ENCODE peak calls at places on chromosomes 6 and 20, in six cellular contexts. X, I, W, S, G and P are unnamed samples.

GRCh38 chr6:165458134-165458533 is 148.7 kb upstream of the C6orf118 start:
- DNase-seq in X (no peak), I (no peak), W (no peak), S (no peak), G (no peak), P (no peak)

GRCh38 chr6:64497634-64498033 is 862.0 kb downstream of the PHF3 start:
- DNase-seq in X (no peak), I (no peak), W (no peak), S (no peak), G (no peak), P (no peak)

GRCh38 chr20:45576995-45577394 is 2.1 kb downstream of the WFDC8 start:
- DNase-seq in X (no peak), I (no peak), W (no peak), S (no peak), G (no peak), P (no peak)

GRCh38 chr6:150146436-150146835 is 3.6 kb downstream of the PPP1R14C start:
- DNase-seq in X (no peak), I (no peak), W (peak), S (no peak), G (no peak), P (no peak)

GRCh38 chr6:129281173-129281796 is 398.3 kb downstream of the LAMA2 start:
- DNase-seq in X (no peak), I (no peak), W (no peak), S (no peak), G (no peak), P (no peak)

GRCh38 chr6:138493413-138493812 is 5.9 kb downstream of the NHSL1 start:
- DNase-seq in X (no peak), I (no peak), W (peak), S (no peak), G (no peak), P (no peak)

GRCh38 chr6:32664827-32665362 is 1.6 kb downstream of the HLA-DQB1 start:
- DNase-seq in X (no peak), I (peak), W (peak), S (peak), G (no peak), P (no peak)

GRCh38 chr20:6045566-6045965 is 8.3 kb downstream of the LRRN4 start:
- DNase-seq in X (no peak), I (no peak), W (no peak), S (no peak), G (no peak), P (no peak)

GRCh38 chr6:1576166-1576565 is 33.5 kb upstream of the FOXC1 start:
- DNase-seq in X (no peak), I (no peak), W (no peak), S (no peak), G (no peak), P (no peak)

GRCh38 chr6:149236584-149236983 is 80.9 kb upstream of the TAB2 start:
- DNase-seq in X (no peak), I (no peak), W (no peak), S (no peak), G (no peak), P (no peak)

GRCh38 chr20:54875307-54875706 is 399.9 kb downstream of the DOK5 start:
- DNase-seq in X (no peak), I (no peak), W (no peak), S (no peak), G (no peak), P (no peak)

GRCh38 chr6:36610041-36610440 is 15.9 kb downstream of the SRSF3 start:
- DNase-seq in X (no peak), I (no peak), W (peak), S (peak), G (no peak), P (no peak)
- TF ChIP-seq POLR2A in X (no peak), I (no peak), W (no peak), S (no peak), G (no peak), P (no peak)

GRCh38 chr20:42598586-42598985 is 591.1 kb downstream of the PTPRT start:
- DNase-seq in X (no peak), I (no peak), W (no peak), S (no peak), G (no peak), P (no peak)
- TF ChIP-seq POLR2A in X (no peak), I (no peak), W (no peak), S (no peak), G (no peak), P (no peak)

GRCh38 chr6:130967502-130968469 is 95.3 kb downstream of the EPB41L2 start:
- DNase-seq in X (no peak), I (no peak), W (no peak), S (no peak), G (no peak), P (no peak)

GRCh38 chr6:130971504-130971903 is 91.5 kb downstream of the EPB41L2 start:
- DNase-seq in X (no peak), I (no peak), W (no peak), S (no peak), G (no peak), P (no peak)

GRCh38 chr6:130970839-130971410 is 92.1 kb downstream of the EPB41L2 start:
- DNase-seq in X (no peak), I (no peak), W (no peak), S (no peak), G (no peak), P (no peak)

GRCh38 chr6:130968486-130968885 is 94.6 kb downstream of the EPB41L2 start:
- DNase-seq in X (no peak), I (no peak), W (no peak), S (no peak), G (no peak), P (no peak)

DNA sequence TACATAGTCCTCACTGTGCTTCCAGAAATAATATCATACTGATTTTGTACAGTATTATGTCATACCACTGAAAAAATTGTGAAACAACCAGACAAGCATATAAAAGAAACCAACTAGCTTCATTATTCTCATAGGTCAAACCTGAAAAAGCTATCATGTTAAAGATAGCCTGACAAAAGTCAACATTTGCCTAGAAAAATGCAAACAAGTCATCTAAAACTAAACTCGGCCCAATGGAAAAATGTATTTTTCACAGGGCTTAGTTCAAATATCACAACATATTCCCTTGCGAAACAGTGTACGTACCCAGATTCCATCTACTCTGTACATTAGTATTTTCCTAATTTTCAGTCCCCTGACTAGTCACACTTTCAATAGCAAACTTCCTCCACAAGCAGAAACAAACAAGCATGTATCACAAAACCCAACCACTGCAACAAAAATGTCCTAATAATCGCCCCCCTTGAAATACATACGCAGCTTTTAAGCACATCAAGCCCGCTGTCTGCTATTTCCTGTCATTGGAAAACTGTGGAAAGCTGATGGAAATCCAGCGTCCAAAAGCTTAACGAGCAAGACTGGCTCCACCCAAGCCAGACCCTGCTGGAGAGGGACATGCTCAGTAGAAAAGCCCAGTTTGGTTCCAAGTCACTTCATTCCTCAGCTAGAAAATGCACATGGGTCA is 93.1 kb downstream of the EPB41L2 start:
- DNase-seq in X (no peak), I (no peak), W (no peak), S (peak), G (no peak), P (no peak)
- TF ChIP-seq POLR2A in X (no peak), I (no peak), W (no peak), S (no peak), G (no peak), P (no peak)

DNA sequence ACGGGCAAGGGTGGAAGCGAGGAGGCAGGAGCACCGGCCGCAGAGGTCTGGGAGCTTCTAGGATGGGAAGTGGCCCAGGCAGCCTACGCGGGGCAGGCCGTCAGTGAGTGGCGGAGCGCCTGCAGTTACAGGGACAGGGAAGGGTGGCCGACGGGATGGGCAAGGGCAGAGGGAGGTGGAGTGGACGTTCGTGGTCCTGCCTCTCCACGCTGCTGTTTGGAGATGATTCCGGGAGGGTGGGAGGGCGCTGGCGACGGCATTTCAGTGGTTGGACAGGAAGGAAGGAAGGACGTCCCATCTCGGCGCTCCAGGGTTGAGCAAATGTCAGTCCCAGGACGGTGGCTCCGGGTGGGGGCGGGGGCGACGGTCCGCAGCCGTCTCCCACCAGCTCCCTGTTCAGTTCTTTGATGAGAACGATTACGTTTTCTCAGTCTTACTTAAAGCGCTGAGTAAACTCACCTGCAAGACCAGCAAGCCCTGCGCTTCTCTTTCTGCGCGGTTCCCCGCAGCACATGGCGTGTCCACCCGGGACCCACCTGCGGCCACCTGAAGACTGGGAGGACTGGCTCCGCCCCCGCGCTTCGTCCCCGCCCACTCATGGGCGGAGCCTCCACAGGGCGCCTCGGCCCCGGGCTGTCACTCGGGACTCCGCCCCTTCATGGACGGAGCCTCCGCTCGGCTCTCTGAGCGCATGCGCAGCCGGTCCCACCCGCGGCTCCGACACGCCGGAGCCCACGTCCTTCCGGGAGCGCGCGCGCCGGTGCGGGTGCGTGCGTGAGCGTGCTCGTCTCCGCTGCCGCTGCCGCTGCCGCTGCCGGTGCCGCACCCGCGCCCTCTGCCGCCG is at the start of gene DNAJC5:
- DNase-seq in X (peak), I (peak), W (peak), S (peak), G (peak), P (peak)
- TF ChIP-seq POLR2A in X (peak), I (no peak), W (peak), S (no peak), G (peak), P (peak)

DNA sequence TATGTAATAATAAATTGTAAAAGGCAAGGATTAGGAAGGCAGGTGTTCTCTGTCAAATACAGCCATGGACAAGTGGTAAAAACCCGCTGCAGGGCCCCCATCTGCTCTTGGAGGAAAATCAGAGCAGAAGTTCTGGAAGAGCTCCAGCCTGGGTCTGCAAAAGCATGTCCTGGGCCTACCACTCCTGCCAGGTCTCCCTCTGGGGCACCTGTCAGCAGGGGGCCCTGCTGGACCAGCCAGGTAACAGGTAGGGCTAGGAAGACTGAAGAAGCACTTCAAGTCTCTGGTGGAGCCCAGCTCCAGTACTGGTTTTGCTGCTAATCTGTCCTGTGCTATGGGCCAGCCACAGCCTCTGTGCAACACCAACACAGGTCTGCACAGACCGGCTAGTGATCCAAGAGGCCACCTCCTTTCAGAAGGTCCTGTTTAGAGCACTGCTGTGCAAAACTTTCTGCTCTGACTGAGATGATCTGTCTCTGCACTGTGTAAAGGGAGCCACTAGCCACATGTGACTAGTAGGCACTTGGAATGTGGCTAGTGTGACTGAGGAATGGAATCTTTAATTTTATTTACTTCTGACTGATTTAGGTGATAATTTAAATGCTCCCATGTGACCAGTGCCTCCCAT is 30.2 kb downstream of the RRBP1 start:
- DNase-seq in X (no peak), I (no peak), W (peak), S (peak), G (no peak), P (no peak)
- TF ChIP-seq POLR2A in X (no peak), I (no peak), W (no peak), S (no peak), G (no peak), P (no peak)

DNA sequence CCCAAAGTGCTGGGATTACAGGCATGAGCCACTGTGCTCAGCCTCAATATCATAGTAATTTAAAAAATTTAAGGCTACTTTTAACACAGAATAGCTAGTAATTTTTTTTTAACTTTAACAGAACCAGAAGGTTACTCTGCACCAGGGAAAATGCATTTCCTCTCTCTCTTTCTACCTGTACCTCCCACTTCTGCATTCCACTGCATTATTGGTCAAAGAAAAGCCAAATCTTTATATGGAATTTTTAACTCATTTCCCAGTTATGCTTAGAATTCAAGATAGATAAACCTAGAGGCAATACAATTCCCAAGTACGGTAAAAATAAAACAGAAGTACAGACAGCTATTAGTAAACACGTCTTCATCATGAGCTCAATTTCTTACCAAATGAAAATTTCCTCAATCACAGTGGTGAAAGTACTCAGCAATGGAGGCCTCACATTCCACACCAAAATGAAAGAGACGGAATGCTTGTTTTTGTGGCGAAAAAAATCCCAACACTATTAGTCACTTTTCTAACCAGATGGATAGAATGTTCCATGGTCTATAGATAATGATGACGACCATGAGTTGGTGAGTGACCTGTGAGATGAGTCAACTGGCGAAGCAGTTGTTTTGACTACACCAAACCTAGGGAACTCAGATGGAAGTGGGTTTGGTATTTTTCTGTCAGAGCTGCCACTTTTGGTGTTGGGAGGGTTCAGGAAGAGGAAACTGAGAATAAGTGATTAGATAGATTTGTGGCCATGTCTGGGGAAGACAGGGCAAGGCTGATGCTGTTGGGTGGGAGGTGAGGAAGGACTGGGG is 104.7 kb upstream of the SGK1 start:
- DNase-seq in X (no peak), I (no peak), W (no peak), S (no peak), G (peak), P (no peak)
- TF ChIP-seq POLR2A in X (no peak), I (no peak), W (no peak), S (no peak), G (no peak), P (no peak)

GRCh38 chr6:110491644-110492317 is 15.4 kb upstream of the SLC22A16 start:
- DNase-seq in X (no peak), I (no peak), W (no peak), S (no peak), G (no peak), P (no peak)
- TF ChIP-seq POLR2A in X (no peak), I (no peak), W (no peak), S (no peak), G (no peak), P (no peak)